ENCODE peak calls at places on chromosomes 12 and 14, in six cellular contexts. C is IMR-90, J is mesendoderm, N is mesenchymal stem cell, K is H1, M is neuronal stem cell. Y is an unnamed sample.

GRCh38 chr14:46574236-46574970 is 77.2 kb downstream of the RPL10L start:
- DNase-seq in C (no peak), J (no peak), N (peak; percentile 74), K (no peak), M (no peak), Y (no peak)

GRCh38 chr14:71071042-71071441 is 163.8 kb downstream of the PCNX1 start:
- DNase-seq in C (no peak), J (no peak), N (no peak), K (no peak), M (no peak), Y (no peak)

GRCh38 chr14:28142400-28143015 is 624.1 kb upstream of the FOXG1 start:
- DNase-seq in C (no peak), J (peak; percentile 22), N (no peak), K (no peak), M (no peak), Y (no peak)

GRCh38 chr12:92469837-92470236 is 233.0 kb upstream of the PLEKHG7 start:
- DNase-seq in C (peak; percentile 46), J (no peak), N (peak; percentile 18), K (no peak), M (no peak), Y (no peak)

GRCh38 chr12:46263140-46264017 is 5.5 kb downstream of the SLC38A1 start:
- DNase-seq in C (no peak), J (no peak), N (no peak), K (no peak), M (no peak), Y (no peak)

GRCh38 chr12:110548678-110549077 is 34.4 kb downstream of the PPTC7 start:
- DNase-seq in C (peak; percentile 79), J (no peak), N (peak; percentile 86), K (no peak), M (no peak), Y (no peak)

GRCh38 chr12:69984216-69984615 is 159.2 kb downstream of the MYRFL start:
- DNase-seq in C (no peak), J (no peak), N (no peak), K (no peak), M (no peak), Y (no peak)

GRCh38 chr12:98725481-98726247 is 80.6 kb downstream of the APAF1 start:
- DNase-seq in C (peak; percentile 80), J (peak; percentile 71), N (peak; percentile 69), K (no peak), M (peak; percentile 38), Y (peak; percentile 14)

GRCh38 chr14:105107781-105108515 is 42.7 kb upstream of the GPR132 start:
- DNase-seq in C (no peak), J (no peak), N (no peak), K (no peak), M (no peak), Y (no peak)

GRCh38 chr12:42484996-42485395 is 104.5 kb downstream of the PRICKLE1 start:
- DNase-seq in C (peak; percentile 33), J (no peak), N (peak; percentile 5), K (no peak), M (no peak), Y (no peak)

GRCh38 chr12:53623986-53624385 is 2.2 kb downstream of the ATF7 start:
- DNase-seq in C (peak; percentile 55), J (no peak), N (peak; percentile 36), K (no peak), M (no peak), Y (no peak)

GRCh38 chr14:23056257-23056955 is 914 bp downstream of the CDH24 start:
- DNase-seq in C (peak; percentile 65), J (peak; percentile 93), N (peak; percentile 84), K (peak; percentile 84), M (peak; percentile 77), Y (peak; percentile 74)

GRCh38 chr12:23197266-23197665 is 572.3 kb downstream of the ETNK1 start:
- DNase-seq in C (no peak), J (no peak), N (no peak), K (no peak), M (no peak), Y (no peak)

GRCh38 chr12:321606-322326 is 59.1 kb upstream of the SLC6A13 start:
- DNase-seq in C (no peak), J (no peak), N (no peak), K (no peak), M (no peak), Y (no peak)

GRCh38 chr12:121087467-121088207 is 45.0 kb upstream of the P2RX7 start:
- DNase-seq in C (no peak), J (no peak), N (peak; percentile 16), K (peak; percentile 19), M (no peak), Y (no peak)

GRCh38 chr12:123487428-123487827 is 29.5 kb downstream of the SNRNP35 start:
- DNase-seq in C (no peak), J (no peak), N (no peak), K (no peak), M (no peak), Y (no peak)

GRCh38 chr14:81716953-81717352 is 183.3 kb upstream of the SEL1L start:
- DNase-seq in C (no peak), J (no peak), N (no peak), K (no peak), M (no peak), Y (no peak)

GRCh38 chr12:68591716-68592437 is 18.8 kb upstream of the RAP1B start:
- DNase-seq in C (no peak), J (no peak), N (no peak), K (no peak), M (no peak), Y (no peak)

GRCh38 chr12:3493225-3494049 is 2.4 kb downstream of the PRMT8 start:
- DNase-seq in C (no peak), J (no peak), N (no peak), K (no peak), M (no peak), Y (no peak)

GRCh38 chr14:52923902-52924575 is 26.8 kb downstream of the FERMT2 start:
- DNase-seq in C (no peak), J (peak; percentile 90), N (no peak), K (no peak), M (no peak), Y (peak; percentile 42)

GRCh38 chr14:75976838-75977237 is 5.0 kb downstream of the TGFB3 start:
- DNase-seq in C (no peak), J (peak; percentile 35), N (no peak), K (no peak), M (no peak), Y (no peak)

GRCh38 chr12:105319691-105320209 is 10.7 kb upstream of the C12orf75 start:
- DNase-seq in C (no peak), J (peak; percentile 61), N (no peak), K (no peak), M (no peak), Y (peak; percentile 68)

GRCh38 chr12:19850341-19851065 is 411.2 kb downstream of the AEBP2 start:
- DNase-seq in C (peak; percentile 53), J (peak; percentile 15), N (peak; percentile 77), K (no peak), M (no peak), Y (peak; percentile 39)

GRCh38 chr14:96057738-96058137 is 18.6 kb downstream of the C14orf132 start:
- DNase-seq in C (no peak), J (no peak), N (no peak), K (no peak), M (no peak), Y (no peak)
- H4K8ac ChIP-seq in C (no peak overlapping the region), J (no peak overlapping the region), N (no peak overlapping the region), K (no peak overlapping the region), M (no peak overlapping the region), Y (no peak overlapping the region)

GRCh38 chr12:26989873-26990272 is 24.3 kb downstream of the TM7SF3 start:
- DNase-seq in C (no peak), J (no peak), N (no peak), K (no peak), M (no peak), Y (peak; percentile 53)

GRCh38 chr12:26982866-26983265 is 31.3 kb downstream of the TM7SF3 start:
- DNase-seq in C (no peak), J (no peak), N (no peak), K (no peak), M (no peak), Y (no peak)

GRCh38 chr12:26991826-26992225 is 22.4 kb downstream of the TM7SF3 start:
- DNase-seq in C (no peak), J (no peak), N (no peak), K (no peak), M (no peak), Y (no peak)

GRCh38 chr12:26988703-26989102 is 25.5 kb downstream of the TM7SF3 start:
- DNase-seq in C (no peak), J (no peak), N (no peak), K (no peak), M (no peak), Y (no peak)

DNA sequence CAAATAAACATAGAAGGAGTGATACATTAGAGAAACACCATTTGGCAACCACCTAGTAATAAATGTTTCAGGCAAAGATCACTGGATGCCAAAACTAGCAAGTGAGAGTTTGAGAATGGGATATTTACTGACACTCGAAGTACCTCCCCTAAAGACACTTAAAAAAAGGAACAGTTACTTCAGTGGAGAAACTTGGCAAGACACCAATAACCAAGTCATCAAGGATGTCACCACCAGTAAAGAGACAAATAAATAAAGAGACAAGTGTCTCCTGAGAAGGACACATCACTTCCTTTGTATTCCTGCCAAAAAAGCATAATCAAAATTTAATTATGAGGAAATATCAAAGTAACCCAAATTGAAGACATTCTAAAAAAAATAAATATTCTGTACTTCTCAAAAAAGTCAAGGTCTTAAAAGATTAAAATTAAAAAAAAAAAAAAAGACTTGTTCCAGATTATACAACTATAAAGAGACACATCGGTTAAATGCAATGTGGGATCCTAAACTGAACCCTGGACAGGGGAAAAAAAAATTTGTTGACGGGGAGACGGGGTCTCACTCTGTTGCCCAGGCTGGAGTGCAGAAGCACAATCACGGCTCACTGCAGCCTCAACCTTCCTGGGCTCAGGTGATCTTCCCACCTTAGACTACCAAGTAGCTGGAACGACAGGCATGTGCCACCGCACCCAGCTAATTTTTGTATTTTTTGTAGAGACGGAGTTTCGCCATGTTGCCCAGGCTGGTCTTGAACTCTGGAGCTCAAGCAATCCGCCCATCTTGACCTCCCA is 26.4 kb downstream of the TM7SF3 start:
- DNase-seq in C (peak; percentile 17), J (no peak), N (peak; percentile 41), K (no peak), M (no peak), Y (no peak)
- H3K36me3 ChIP-seq in C (peaks cover 4% of the 10 kb centered on the region), J (no peaks in the 10 kb centered on the region), N (peaks cover 25% of the 10 kb centered on the region), K (no peaks in the 10 kb centered on the region), M (peaks cover 8% of the 10 kb centered on the region), Y (peaks cover 2% of the 10 kb centered on the region)

DNA sequence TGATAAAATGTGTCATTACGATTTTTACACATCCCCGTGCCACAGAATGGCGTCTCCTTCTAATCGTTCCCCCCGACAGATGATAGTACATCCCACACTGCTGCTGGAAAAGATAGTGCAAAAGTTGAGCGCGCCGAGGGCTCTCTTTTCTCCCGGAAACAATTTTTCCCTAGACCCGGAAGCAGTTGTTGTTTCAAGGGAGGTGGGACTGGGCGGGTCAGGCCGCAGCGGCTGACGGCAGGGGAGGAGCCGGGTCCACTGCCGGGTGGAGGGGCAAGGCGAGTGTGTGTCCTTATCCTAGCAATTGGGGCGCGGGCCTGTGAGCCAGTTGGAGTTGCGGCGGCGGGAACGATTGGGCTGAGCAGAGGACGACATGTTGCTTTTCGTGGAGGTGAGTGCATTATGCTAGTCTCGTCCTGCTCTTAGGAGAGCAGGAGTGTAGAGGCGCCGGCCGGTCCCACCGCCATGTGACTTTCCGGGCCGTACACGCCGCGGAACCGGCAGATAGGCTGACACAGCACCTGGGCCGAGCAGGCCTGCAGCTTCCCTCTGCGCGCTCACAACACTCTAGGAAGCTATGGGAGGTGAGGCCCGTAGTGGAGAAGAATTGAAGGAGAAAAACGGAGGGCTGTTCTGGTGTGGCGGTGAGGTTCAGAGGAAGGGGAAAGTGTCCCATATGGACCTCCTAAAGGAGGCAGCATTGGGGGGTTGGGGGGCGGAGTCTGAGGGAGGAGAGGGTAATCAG is at the start of gene LARP4:
- DNase-seq in C (peak; percentile 92), J (peak; percentile 99), N (peak; percentile 97), K (peak; percentile 89), M (peak; percentile 87), Y (peak; percentile 89)
- H3K18ac ChIP-seq in C (peak within 1 kb of the TSS; percentile 78), J (peak within 1 kb of the TSS; percentile 23), N (peak within 1 kb of the TSS; percentile 97), K (peak within 1 kb of the TSS; percentile 95), M (peak within 1 kb of the TSS; percentile 97), Y (peak within 1 kb of the TSS; percentile 53)

GRCh38 chr14:74259513-74259912 is 20.3 kb downstream of the VSX2 start:
- DNase-seq in C (no peak), J (no peak), N (no peak), K (no peak), M (no peak), Y (no peak)
- H4K8ac ChIP-seq in C (no peak overlapping the region), J (no peak overlapping the region), N (no peak overlapping the region), K (no peak overlapping the region), M (no peak overlapping the region), Y (no peak overlapping the region)

Y was measured in trophoblast cell.